ENCODE peak calls at places on chromosome 16, in nine cellular contexts. G is omental fat pad; K is spleen; B is CD4-positive, alpha-beta T cell; W is esophagus squamous epithelium; I is adrenal gland; Q is cardiac muscle cell; N is A549; X is glutamatergic neuron. H is an unnamed sample.
A peak's percentile ranks its signal among the peaks of the same experiment; 100 is the strongest.

GRCh38 chr16:918068-918467 is 52.7 kb downstream of the LMF1 start:
- DNase-seq in G (no peak), K (no peak), B (no peak), W (no peak), I (no peak), Q (no peak), N (no peak), X (no peak), H (no peak)

GRCh38 chr16:49085689-49086088 is 195.9 kb downstream of the CBLN1 start:
- DNase-seq in G (no peak), K (no peak), B (no peak), W (no peak), I (no peak), Q (no peak), N (no peak), X (no peak), H (no peak)

GRCh38 chr16:78750611-78751010 is 651.2 kb downstream of the WWOX start:
- DNase-seq in G (no peak), K (no peak), B (no peak), W (no peak), I (no peak), Q (no peak), N (no peak), X (no peak), H (no peak)

GRCh38 chr16:75733305-75734141 is 7.2 kb upstream of the CPHXL start:
- DNase-seq in G (no peak), K (no peak), B (no peak), W (no peak), I (no peak), Q (peak; percentile 58), N (no peak), X (no peak), H (no peak)

GRCh38 chr16:67433131-67433719 is 2.3 kb downstream of the HSD11B2 start:
- DNase-seq in G (no peak), K (no peak), B (no peak), W (no peak), I (no peak), Q (no peak), N (no peak), X (no peak), H (no peak)

GRCh38 chr16:5502467-5502869 is 404.9 kb upstream of the EEF2KMT start:
- DNase-seq in G (no peak), K (no peak), B (no peak), W (no peak), I (peak; percentile 78), Q (no peak), N (peak; percentile 11), X (peak; percentile 62), H (peak; percentile 32)

GRCh38 chr16:25014500-25015147 is 545 bp downstream of the ARHGAP17 start:
- DNase-seq in G (no peak), K (peak; percentile 91), B (no peak), W (no peak), I (peak; percentile 75), Q (peak; percentile 52), N (peak; percentile 28), X (peak; percentile 62), H (peak; percentile 47)

GRCh38 chr16:57091990-57092785 is at the start of gene CPNE2:
- DNase-seq in G (no peak), K (peak; percentile 89), B (no peak), W (no peak), I (no peak), Q (peak; percentile 57), N (peak; percentile 71), X (peak; percentile 63), H (peak; percentile 46)

GRCh38 chr16:4486126-4486893 is 10.1 kb downstream of the HMOX2 start:
- DNase-seq in G (no peak), K (no peak), B (no peak), W (no peak), I (peak; percentile 74), Q (no peak), N (no peak), X (no peak), H (no peak)

GRCh38 chr16:53053967-53054669 is 673 bp upstream of the CHD9 start:
- DNase-seq in G (no peak), K (no peak), B (no peak), W (no peak), I (peak; percentile 66), Q (peak; percentile 62), N (no peak), X (no peak), H (no peak)

GRCh38 chr16:64534180-64534780 is 587.6 kb downstream of the CDH11 start:
- DNase-seq in G (no peak), K (no peak), B (no peak), W (no peak), I (no peak), Q (peak; percentile 10), N (no peak), X (no peak), H (no peak)

GRCh38 chr16:19177111-19177747 is 9.2 kb downstream of the SYT17 start:
- DNase-seq in G (no peak), K (no peak), B (no peak), W (no peak), I (no peak), Q (no peak), N (no peak), X (no peak), H (no peak)

GRCh38 chr16:30166202-30166902 is 17.1 kb upstream of the CORO1A start:
- DNase-seq in G (no peak), K (peak; percentile 74), B (no peak), W (no peak), I (no peak), Q (no peak), N (no peak), X (no peak), H (no peak)

GRCh38 chr16:75238132-75238852 is 13.1 kb downstream of the BCAR1 start:
- DNase-seq in G (no peak), K (peak; percentile 75), B (no peak), W (no peak), I (peak; percentile 96), Q (peak; percentile 92), N (no peak), X (no peak), H (peak; percentile 51)

GRCh38 chr16:68825427-68825826 is 17.9 kb upstream of the TANGO6 start:
- DNase-seq in G (no peak), K (no peak), B (no peak), W (no peak), I (no peak), Q (no peak), N (no peak), X (no peak), H (no peak)
- TF ChIP-seq CTCF in G (no peak), K (no peak), B (no peak), W (no peak), I (no peak), Q (no peak), N (no peak), X (no peak), H (no peak)

DNA sequence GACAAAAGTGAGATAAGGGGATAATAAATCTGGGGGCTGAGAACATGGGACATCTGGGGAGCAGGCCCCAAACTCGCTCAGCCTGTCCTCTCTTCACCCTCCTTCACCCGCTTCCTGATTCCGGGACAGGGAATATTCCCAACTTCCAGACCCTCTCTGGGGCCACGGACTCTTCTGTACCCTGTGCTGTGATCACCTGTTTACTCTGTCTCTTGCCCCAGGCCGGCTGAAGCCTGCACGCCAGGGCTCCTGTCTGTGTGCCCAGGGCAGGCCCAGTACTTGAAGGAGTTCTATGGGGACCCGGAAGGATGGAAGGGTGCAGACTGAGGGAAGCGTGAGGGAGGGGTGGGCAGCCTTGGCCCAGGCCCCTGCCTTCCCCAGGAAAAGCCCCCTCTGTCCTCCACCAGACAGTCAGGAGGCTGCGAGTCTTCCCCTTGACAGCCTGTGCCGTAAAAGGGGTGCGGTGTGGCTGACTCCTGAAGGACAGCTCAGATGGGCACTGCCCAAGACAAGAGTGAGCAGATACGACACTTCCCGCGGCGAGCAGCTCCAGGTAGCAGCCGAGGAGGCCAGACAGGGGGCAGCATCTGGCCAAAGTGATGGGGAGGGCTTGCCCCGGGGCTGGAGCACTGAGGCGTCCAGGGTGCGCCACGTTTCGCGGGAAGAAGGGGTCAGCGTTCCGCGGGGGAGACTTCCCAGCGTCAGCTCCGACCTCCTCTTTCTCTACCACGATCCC is 1.0 kb upstream of the CCNF start:
- DNase-seq in G (no peak), K (peak; percentile 87), B (no peak), W (no peak), I (peak; percentile 71), Q (peak; percentile 38), N (no peak), X (peak; percentile 61), H (peak; percentile 33)
- TF ChIP-seq CTCF in G (no peak), K (peak; percentile 10), B (no peak), W (peak; percentile 15), I (no peak), Q (peak; percentile 34), N (no peak), X (no peak), H (no peak)

DNA sequence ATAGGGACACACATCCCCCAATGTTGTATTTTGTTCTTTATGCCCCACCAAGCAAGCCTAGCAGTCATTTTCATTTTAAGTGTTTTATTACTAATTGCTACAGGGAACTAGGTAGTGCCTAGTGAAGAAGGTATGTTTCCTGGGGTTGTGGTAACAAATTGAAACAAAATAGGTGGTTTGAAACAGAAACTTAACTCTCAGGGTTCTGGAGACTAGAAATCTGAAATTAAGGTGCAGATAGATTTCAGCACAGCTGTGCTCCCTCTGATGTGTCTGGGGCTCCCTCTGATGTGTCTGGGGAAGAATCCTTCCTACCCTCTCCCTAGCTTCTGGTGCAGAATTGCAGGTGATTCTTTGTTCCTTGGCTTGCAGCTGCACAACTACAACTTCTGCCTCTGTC is 390.1 kb downstream of the ZFHX3 start:
- DNase-seq in G (no peak), K (no peak), B (no peak), W (no peak), I (no peak), Q (no peak), N (no peak), X (no peak), H (no peak)
- TF ChIP-seq CTCF in G (no peak), K (no peak), B (no peak), W (no peak), I (no peak), Q (no peak), N (no peak), X (no peak), H (no peak)

GRCh38 chr16:14186007-14186953 is 115.2 kb downstream of the MRTFB start:
- DNase-seq in G (no peak), K (no peak), B (no peak), W (no peak), I (no peak), Q (peak; percentile 85), N (no peak), X (peak; percentile 28), H (peak; percentile 13)
- TF ChIP-seq CTCF in G (no peak), K (peak; percentile 38), B (peak; percentile 21), W (peak; percentile 30), I (peak; percentile 47), Q (peak; percentile 64), N (peak; percentile 42), X (peak; percentile 60), H (peak; percentile 59)

GRCh38 chr16:85010931-85011845 is at the start of gene ZDHHC7:
- DNase-seq in G (peak; percentile 57), K (peak; percentile 96), B (peak; percentile 78), W (no peak), I (peak; percentile 92), Q (peak; percentile 92), N (peak; percentile 88), X (peak; percentile 95), H (peak; percentile 81)
- TF ChIP-seq CTCF in G (no peak), K (no peak), B (peak; percentile 25), W (no peak), I (no peak), Q (peak; percentile 3), N (no peak), X (peak; percentile 18), H (no peak)

DNA sequence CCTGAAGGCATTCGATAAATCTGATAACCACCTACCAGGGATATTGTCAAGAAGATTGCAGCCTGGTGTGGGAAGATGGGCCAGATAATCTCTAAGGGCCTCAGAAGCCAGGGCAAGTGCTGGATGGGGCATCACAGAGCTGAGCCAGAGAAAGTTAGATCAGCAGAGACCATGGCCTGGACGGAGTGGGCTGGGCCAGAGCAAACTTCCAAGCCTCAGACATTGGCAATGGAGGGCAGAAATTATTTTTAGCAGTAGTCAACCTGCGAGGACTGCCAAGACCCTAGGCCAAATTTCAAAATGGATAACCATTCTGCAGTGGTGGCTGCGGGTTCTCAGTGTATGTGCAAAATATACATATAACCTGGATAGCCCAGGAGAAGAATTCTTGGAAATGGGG is 18.5 kb downstream of the ERCC4 start:
- DNase-seq in G (no peak), K (no peak), B (no peak), W (no peak), I (no peak), Q (no peak), N (no peak), X (no peak), H (no peak)
- TF ChIP-seq CTCF in G (no peak), K (no peak), B (no peak), W (no peak), I (no peak), Q (no peak), N (no peak), X (no peak), H (no peak)

H was measured in neural crest cell.